ENCODE peak calls at places on chromosomes 2 and 18, in nine cellular contexts. W is nephron progenitor cell, O is mesothelial cell of epicardium, R is WTC11, U is tibial artery, S is AG10803, E is breast epithelium, H is body of pancreas, L is A549. M is an unnamed sample.

GRCh38 chr2:142306126-142306525 is 175.3 kb upstream of the LRP1B start:
- DNase-seq in L (no peak), U (no peak), E (no peak), S (no peak), R (no peak), H (no peak), O (no peak), W (no peak), M (no peak)

GRCh38 chr2:12070153-12070552 is 323.7 kb downstream of the LPIN1 start:
- DNase-seq in L (no peak), H (no peak), O (no peak), E (no peak), U (no peak), S (no peak), W (no peak), R (no peak), M (no peak)

GRCh38 chr2:218997730-218998129 is 4.5 kb upstream of the CRYBA2 start:
- DNase-seq in H (no peak), R (no peak), O (no peak), E (no peak), U (no peak), L (no peak), S (no peak), W (no peak), M (no peak)

GRCh38 chr2:26189123-26189522 is 16.2 kb downstream of the GAREM2 start:
- DNase-seq in R (no peak), H (no peak), E (no peak), O (no peak), W (no peak), S (no peak), L (no peak), U (no peak), M (no peak)

GRCh38 chr2:53173698-53174455 is 593.7 kb upstream of the CHAC2 start:
- DNase-seq in S (no peak), L (no peak), U (no peak), E (no peak), O (no peak), R (no peak), H (no peak), W (no peak), M (no peak)

GRCh38 chr2:164756773-164757172 is 84.8 kb downstream of the COBLL1 start:
- DNase-seq in R (no peak), U (no peak), W (no peak), E (no peak), S (no peak), L (no peak), O (no peak), H (no peak), M (no peak)

GRCh38 chr2:142222715-142223114 is 91.9 kb upstream of the LRP1B start:
- DNase-seq in R (no peak), S (no peak), L (no peak), U (no peak), H (no peak), O (no peak), W (no peak), E (no peak), M (no peak)

GRCh38 chr18:11323359-11323819 is 174.0 kb upstream of the PIEZO2 start:
- DNase-seq in W (no peak), E (no peak), R (no peak), U (no peak), S (peak; percentile 28), H (no peak), O (no peak), L (peak; percentile 31), M (no peak)

GRCh38 chr2:61470122-61470951 is 550 bp downstream of the USP34 start:
- DNase-seq in R (peak; percentile 90), O (peak; percentile 81), S (peak; percentile 4), L (peak; percentile 82), E (peak; percentile 78), W (peak; percentile 91), H (peak; percentile 87), U (peak; percentile 90), M (peak; percentile 68)

GRCh38 chr18:75075016-75075305 is 134.0 kb downstream of the PTGR3 start:
- DNase-seq in R (no peak), S (no peak), W (no peak), L (no peak), E (no peak), O (no peak), U (no peak), H (no peak), M (no peak)

GRCh38 chr2:71777946-71778345 is 324.6 kb downstream of the DYSF start:
- DNase-seq in O (no peak), E (no peak), L (no peak), H (no peak), W (no peak), R (no peak), S (no peak), U (no peak), M (no peak)

GRCh38 chr2:216691210-216691741 is 4.1 kb downstream of the IGFBP5 start:
- DNase-seq in O (peak; percentile 84), L (peak; percentile 27), U (peak; percentile 87), H (peak; percentile 66), E (peak; percentile 77), R (peak; percentile 57), W (peak; percentile 59), S (peak; percentile 77), M (peak; percentile 54)

GRCh38 chr2:119958642-119959268 is 54.1 kb upstream of the EPB41L5 start:
- DNase-seq in U (no peak), H (no peak), O (no peak), S (no peak), L (no peak), E (no peak), R (no peak), W (no peak), M (no peak)

GRCh38 chr2:202608142-202608852 is 26.5 kb upstream of the FAM117B start:
- DNase-seq in O (no peak), R (no peak), S (no peak), E (no peak), U (no peak), H (no peak), L (no peak), W (no peak), M (no peak)

GRCh38 chr18:37452697-37453385 is 112.8 kb downstream of the CELF4 start:
- DNase-seq in E (peak; percentile 68), R (no peak), S (peak; percentile 49), O (no peak), L (no peak), H (no peak), U (no peak), W (no peak), M (no peak)

GRCh38 chr2:207394203-207394741 is 135.5 kb upstream of the CREB1 start:
- DNase-seq in E (no peak), H (no peak), R (no peak), L (no peak), U (no peak), S (peak; percentile 46), W (no peak), O (no peak), M (no peak)

GRCh38 chr18:9218052-9218451 is 81.5 kb downstream of the ANKRD12 start:
- DNase-seq in H (no peak), R (no peak), L (no peak), U (no peak), E (no peak), O (no peak), S (no peak), W (no peak), M (no peak)

GRCh38 chr2:212539145-212539880 is 711 bp upstream of the ERBB4 start:
- DNase-seq in E (peak; percentile 58), S (no peak), R (peak; percentile 88), U (peak; percentile 81), W (peak; percentile 26), H (peak; percentile 52), L (no peak), O (no peak), M (no peak)

GRCh38 chr2:228681426-228681825 is 499.9 kb upstream of the SPHKAP start:
- DNase-seq in S (peak; percentile 72), O (no peak), L (no peak), W (no peak), R (no peak), H (peak; percentile 26), E (no peak), U (no peak), M (no peak)
- TF ChIP-seq CTCF in S (peak; percentile 68), O (peak; percentile 72), L (peak; percentile 37), W (peak; percentile 41), R (no peak), H (peak; percentile 29), E (peak; percentile 15), U (peak; percentile 40), M (peak; percentile 60)

DNA sequence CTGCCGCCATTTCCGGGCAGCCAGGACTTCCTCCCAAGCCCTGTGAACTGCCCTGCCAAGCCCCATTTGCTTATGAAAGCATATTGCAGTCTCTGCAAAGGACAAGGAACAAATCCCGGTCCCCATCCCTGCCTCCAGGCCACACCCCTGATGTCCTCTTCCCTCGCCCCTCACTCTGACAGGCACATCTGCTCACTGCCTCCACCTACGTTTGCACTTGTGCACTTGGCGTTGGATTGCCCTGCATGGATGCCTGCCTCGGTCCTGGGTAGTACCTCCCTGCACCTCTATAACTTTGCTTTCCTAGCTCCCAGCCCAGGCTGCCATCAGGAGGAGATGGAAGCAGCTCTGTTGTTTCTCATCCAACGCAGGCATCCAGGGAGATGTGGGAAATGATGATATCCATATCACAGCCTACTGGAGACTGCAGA is 19.6 kb upstream of the RPL31 start:
- DNase-seq in R (no peak), O (no peak), U (no peak), L (no peak), E (no peak), S (no peak), W (no peak), H (no peak), M (no peak)
- TF ChIP-seq CTCF in R (no peak), O (no peak), U (no peak), L (no peak), E (no peak), S (no peak), W (no peak), H (no peak), M (no peak)

GRCh38 chr2:48566582-48566981 is 36.6 kb downstream of the STON1 start:
- DNase-seq in W (no peak), S (peak; percentile 48), O (no peak), H (peak; percentile 19), U (no peak), E (no peak), L (peak; percentile 33), R (peak; percentile 14), M (peak; percentile 24)
- TF ChIP-seq CTCF in W (peak; percentile 15), S (peak; percentile 62), O (no peak), H (peak; percentile 16), U (peak; percentile 24), E (peak; percentile 14), L (peak; percentile 36), R (no peak), M (peak; percentile 52)

DNA sequence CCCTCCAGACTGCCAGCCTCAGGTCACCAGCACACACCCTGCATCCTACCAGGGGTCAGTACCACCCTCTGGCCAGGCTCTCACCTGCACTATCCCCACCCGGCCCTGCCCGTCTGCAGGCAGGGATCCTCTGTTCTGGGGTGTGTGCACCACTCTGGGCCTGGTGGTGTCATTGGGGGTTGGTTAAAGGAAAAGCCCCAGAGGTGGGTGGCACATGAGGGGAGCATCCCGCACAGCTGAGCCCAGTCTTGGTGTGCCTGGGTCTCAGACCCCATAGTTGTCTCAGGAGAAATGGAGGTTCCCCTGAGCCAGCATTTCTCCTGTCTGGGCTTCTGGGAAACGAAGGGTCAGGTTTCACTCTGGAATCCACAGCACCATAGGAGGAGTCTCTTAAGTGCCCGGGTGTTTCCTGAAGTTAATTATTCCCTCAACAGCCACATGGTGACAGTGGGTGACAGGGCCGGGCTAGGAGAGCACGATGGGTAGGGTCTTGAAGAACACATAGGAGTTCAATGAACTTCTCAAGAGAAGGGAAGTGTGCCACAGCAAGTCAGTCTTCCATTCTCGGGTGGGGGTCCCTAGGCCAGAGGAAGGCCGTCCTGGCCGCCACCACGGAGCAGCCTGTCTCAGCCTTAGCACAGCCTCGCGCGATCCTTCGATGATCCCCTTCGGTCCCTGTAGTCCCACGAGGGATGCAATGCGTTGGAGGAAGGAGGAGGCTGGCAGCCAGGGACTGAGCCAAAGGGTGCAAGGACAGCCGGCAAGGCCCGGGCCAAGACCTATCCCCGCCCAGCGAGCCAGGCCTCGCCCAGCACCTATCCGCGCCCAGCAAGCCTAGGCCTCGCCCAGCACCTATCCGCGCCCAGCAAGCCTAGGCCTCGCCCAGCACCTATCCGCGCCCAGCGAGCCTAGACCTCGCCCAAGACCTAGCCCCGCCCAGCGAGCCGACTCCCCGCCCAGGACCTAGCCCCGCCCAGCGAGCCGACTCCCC is 1.1 kb upstream of the FARP2 start:
- DNase-seq in S (peak; percentile 62), U (peak; percentile 88), E (peak; percentile 87), O (peak; percentile 51), W (peak; percentile 77), R (peak; percentile 92), H (peak; percentile 96), L (peak; percentile 46), M (peak; percentile 57)
- TF ChIP-seq CTCF in S (peak; percentile 13), U (no peak), E (no peak), O (no peak), W (no peak), R (no peak), H (no peak), L (no peak), M (no peak)

M was measured in neural crest cell.